ENCODE peak calls at places on chromosome 13, in seven cellular contexts. C is body of pancreas, E is upper lobe of left lung, T is IMR-90, I is HCT116, V is right lobe of liver, P is K562. Z is an unnamed sample.

GRCh38 chr13:53545340-53545941 is 516.8 kb downstream of the OLFM4 start:
- ATAC-seq in C (no peak), E (peak; percentile 57), T (no peak), I (no peak), V (peak; percentile 29), P (no peak), Z (no peak)

GRCh38 chr13:92716749-92717148 is 509.9 kb upstream of the GPC6 start:
- ATAC-seq in C (no peak), E (no peak), T (peak; percentile 85), I (no peak), V (no peak), P (no peak), Z (no peak)

GRCh38 chr13:41697578-41697977 is 240.2 kb downstream of the RGCC start:
- ATAC-seq in C (no peak), E (no peak), T (no peak), I (no peak), V (no peak), P (no peak), Z (no peak)

GRCh38 chr13:30824651-30825050 is 81.4 kb upstream of the MEDAG start:
- ATAC-seq in C (peak; percentile 90), E (no peak), T (no peak), I (no peak), V (peak; percentile 83), P (no peak), Z (no peak)

GRCh38 chr13:74129500-74130144 is 4.6 kb downstream of the KLF12 start:
- ATAC-seq in C (no peak), E (no peak), T (no peak), I (no peak), V (peak; percentile 15), P (no peak), Z (no peak)

GRCh38 chr13:32047088-32047487 is 15.5 kb downstream of the FRY start:
- ATAC-seq in C (no peak), E (no peak), T (no peak), I (no peak), V (no peak), P (no peak), Z (no peak)

GRCh38 chr13:30850867-30851211 is 55.2 kb upstream of the MEDAG start:
- ATAC-seq in C (no peak), E (no peak), T (no peak), I (no peak), V (no peak), P (no peak), Z (no peak)

GRCh38 chr13:21759911-21760310 is 89.0 kb downstream of the FGF9 start:
- ATAC-seq in C (no peak), E (no peak), T (no peak), I (no peak), V (no peak), P (no peak), Z (no peak)

GRCh38 chr13:114010401-114011101 is 36.7 kb upstream of the C13orf46 start:
- ATAC-seq in C (no peak), E (no peak), T (no peak), I (no peak), V (peak; percentile 28), P (no peak), Z (no peak)

GRCh38 chr13:23966691-23967615 is 69.7 kb upstream of the C1QTNF9B start:
- ATAC-seq in C (peak; percentile 42), E (no peak), T (no peak), I (no peak), V (peak; percentile 88), P (no peak), Z (no peak)

GRCh38 chr13:53601181-53601580 is 572.6 kb downstream of the OLFM4 start:
- ATAC-seq in C (no peak), E (no peak), T (no peak), I (no peak), V (no peak), P (no peak), Z (no peak)

GRCh38 chr13:29428992-29429315 is 166.5 kb downstream of the SLC7A1 start:
- ATAC-seq in C (no peak), E (no peak), T (no peak), I (no peak), V (no peak), P (no peak), Z (no peak)

DNA sequence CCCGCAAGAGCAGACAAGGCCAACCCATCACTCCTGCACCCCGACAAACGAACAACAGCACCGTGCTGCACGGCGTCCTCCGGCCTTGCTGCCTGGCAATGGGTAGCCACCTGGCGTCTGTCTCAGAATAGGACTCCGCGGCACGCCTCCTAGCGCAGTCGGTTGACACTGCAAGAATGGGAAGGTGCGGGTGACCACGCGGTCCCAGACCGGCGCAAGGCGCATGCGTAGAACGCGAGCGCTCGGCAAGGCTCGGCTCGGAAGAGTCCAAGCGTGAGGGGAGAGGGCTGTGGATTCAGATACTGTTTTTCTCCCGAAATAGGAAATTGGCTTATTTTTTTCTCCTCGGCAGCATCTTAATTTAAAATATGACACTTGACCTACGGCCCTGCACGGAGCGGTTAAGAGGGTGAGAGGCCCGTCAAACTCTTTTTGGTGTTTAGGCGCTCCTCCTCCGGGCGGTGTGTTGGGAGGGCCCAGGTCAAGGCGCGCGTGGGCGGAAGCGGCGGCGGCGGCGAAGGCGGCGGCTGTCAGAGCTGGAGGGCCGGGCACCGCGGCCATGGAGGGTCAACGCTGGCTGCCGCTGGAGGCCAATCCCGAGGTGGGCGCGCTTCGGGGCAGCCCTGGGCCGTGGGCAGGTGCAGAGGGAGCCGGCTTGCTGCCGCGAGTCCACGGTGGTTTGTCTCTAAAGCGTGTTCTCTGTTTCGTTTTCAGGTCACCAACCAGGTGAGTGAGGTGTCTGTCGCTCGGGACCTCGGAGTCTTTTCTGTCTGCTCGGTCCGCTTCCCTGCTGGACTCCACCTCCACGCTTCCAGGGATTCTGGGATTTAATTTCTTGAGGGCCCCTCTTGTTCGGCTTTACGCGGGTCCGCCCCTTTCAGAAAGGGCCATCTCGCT is at the start of gene UCHL3:
- ATAC-seq in C (peak; percentile 99), E (peak; percentile 98), T (peak; percentile 96), I (peak; percentile 90), V (peak; percentile 98), P (peak; percentile 94), Z (peak; percentile 98)
- TF ChIP-seq POLR2A in C (peak; percentile 76), E (no peak), T (no peak), I (peak; percentile 58), V (peak; percentile 74), P (peak; percentile 77), Z (peak; percentile 50)

GRCh38 chr13:110233682-110234280 is 73.2 kb downstream of the COL4A1 start:
- ATAC-seq in C (peak; percentile 6), E (no peak), T (no peak), I (no peak), V (no peak), P (no peak), Z (no peak)
- H3K27ac ChIP-seq in C (no peak overlapping the region), E (peak overlapping the region; percentile 23), T (no peak overlapping the region), I (no peak overlapping the region), V (peak overlapping the region; percentile 6), P (no peak overlapping the region), Z (peak overlapping the region; percentile 52)

GRCh38 chr13:36219883-36220282 is 5.5 kb upstream of the SOHLH2 start:
- ATAC-seq in C (no peak), E (no peak), T (no peak), I (no peak), V (no peak), P (no peak), Z (no peak)

DNA sequence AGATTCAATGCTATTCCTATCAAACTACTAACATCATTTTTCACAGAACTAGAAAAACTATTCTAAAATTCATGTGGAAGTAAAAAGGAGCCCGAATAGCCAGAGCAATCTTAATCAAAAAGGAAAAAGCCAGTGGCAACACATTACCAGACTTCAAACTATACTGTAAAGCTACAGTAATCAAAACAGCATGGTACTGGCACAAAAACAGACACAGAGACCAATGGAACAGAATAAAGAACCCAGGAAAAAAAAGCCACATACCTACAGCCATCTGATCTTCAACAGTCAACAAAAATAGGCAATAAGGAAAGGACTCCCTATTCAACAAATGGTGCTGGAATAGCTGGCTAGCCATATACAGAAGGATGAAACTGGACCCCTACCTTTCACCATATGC is 10.4 kb upstream of the SOHLH2 start:
- ATAC-seq in C (no peak), E (no peak), T (no peak), I (no peak), V (no peak), P (no peak), Z (no peak)
- H3K36me3 ChIP-seq in C (no peaks in the 10 kb centered on the region), E (no peaks in the 10 kb centered on the region), T (no peaks in the 10 kb centered on the region), I (no peaks in the 10 kb centered on the region), V (no peaks in the 10 kb centered on the region), P (no peaks in the 10 kb centered on the region), Z (no peaks in the 10 kb centered on the region)

DNA sequence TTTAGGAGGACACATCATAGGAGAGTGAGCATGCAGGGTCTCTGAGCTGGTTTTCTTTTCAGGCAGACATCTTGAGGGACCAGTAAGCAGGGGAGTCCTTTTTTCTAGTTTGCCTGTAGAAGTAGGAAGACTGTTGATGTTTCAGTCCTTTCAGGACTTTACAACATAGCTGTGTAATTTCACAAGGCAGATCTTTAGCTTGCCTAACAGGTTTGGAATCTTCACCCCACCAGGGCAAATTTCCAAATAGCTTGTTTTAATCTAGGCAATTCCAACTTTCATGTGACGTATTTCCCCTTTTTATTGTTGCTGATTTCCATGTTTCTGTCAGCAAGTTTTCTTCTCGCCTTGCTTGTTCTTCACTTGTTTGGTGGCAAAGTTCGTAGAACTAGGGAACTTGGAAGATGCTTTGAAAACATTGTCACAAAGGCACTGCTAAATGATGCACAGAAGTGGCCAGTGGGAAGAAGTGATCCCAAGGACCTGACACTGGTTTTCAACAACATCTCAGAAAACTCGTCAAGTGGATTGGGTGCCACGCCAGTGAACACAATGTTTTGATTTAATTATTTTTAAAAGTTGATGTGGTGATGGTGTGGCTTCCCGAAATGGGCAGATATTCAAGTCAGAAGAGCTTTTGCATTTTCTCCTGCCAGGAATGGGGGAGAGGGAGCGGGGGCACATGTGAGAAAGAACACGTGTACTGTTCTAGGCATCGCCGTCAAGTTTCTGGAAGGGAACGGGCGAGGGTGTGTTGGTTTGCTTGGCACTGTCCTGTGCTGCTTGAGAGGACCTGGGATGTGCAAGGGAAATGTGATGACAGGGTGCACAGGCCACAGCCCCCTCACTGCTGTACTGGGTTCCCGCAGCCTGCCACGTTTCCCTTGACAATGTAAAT is 418.6 kb downstream of the OXGR1 start:
- ATAC-seq in C (no peak), E (no peak), T (no peak), I (no peak), V (no peak), P (no peak), Z (no peak)
- TF ChIP-seq POLR2A in C (no peak), E (no peak), T (no peak), I (no peak), V (no peak), P (no peak), Z (no peak)

GRCh38 chr13:38883783-38884182 is 106.8 kb downstream of the STOML3 start:
- ATAC-seq in C (no peak), E (no peak), T (no peak), I (no peak), V (no peak), P (no peak), Z (no peak)
- H3K27ac ChIP-seq in C (no peak overlapping the region), E (no peak overlapping the region), T (no peak overlapping the region), I (no peak overlapping the region), V (no peak overlapping the region), P (no peak overlapping the region), Z (no peak overlapping the region)

GRCh38 chr13:33940256-33940655 is 122.3 kb downstream of the RFC3 start:
- ATAC-seq in C (no peak), E (no peak), T (no peak), I (no peak), V (no peak), P (no peak), Z (no peak)

GRCh38 chr13:33940898-33941297 is 122.9 kb downstream of the RFC3 start:
- ATAC-seq in C (no peak), E (no peak), T (peak; percentile 48), I (peak; percentile 44), V (no peak), P (no peak), Z (no peak)

GRCh38 chr13:33945477-33945876 is 127.5 kb downstream of the RFC3 start:
- ATAC-seq in C (no peak), E (no peak), T (no peak), I (no peak), V (no peak), P (no peak), Z (no peak)
- H3K36me3 ChIP-seq in C (no peaks in the 10 kb centered on the region), E (no peaks in the 10 kb centered on the region), T (no peaks in the 10 kb centered on the region), I (no peaks in the 10 kb centered on the region), V (no peaks in the 10 kb centered on the region), P (no peaks in the 10 kb centered on the region), Z (no peaks in the 10 kb centered on the region)